ENCODE peak calls at places on chromosomes 3 and 15, in four cellular contexts. M is HCT116, P is HepG2, Z is H1. B is an unnamed sample.

GRCh38 chr15:93037341-93038063 is 51.5 kb downstream of the RGMA start:
- DNase-seq in M (no peak), P (no peak), Z (no peak), B (peak; percentile 34)

GRCh38 chr3:42537350-42537749 is 34.9 kb downstream of the VIPR1 start:
- DNase-seq in M (no peak), P (no peak), Z (no peak), B (no peak)

GRCh38 chr15:90306560-90306959 is 41.1 kb downstream of the NGRN start:
- DNase-seq in M (no peak), P (no peak), Z (no peak), B (no peak)

GRCh38 chr3:146903927-146904326 is 298.8 kb upstream of the PLSCR5 start:
- DNase-seq in M (no peak), P (no peak), Z (no peak), B (no peak)

GRCh38 chr3:179081885-179082284 is 10.3 kb upstream of the ZMAT3 start:
- DNase-seq in M (no peak), P (no peak), Z (no peak), B (no peak)

GRCh38 chr3:31240894-31241293 is 291.8 kb upstream of the STT3B start:
- DNase-seq in M (no peak), P (no peak), Z (no peak), B (no peak)

GRCh38 chr15:52102468-52102867 is 10.1 kb downstream of the BCL2L10 start:
- DNase-seq in M (no peak), P (no peak), Z (no peak), B (no peak)

GRCh38 chr15:70379938-70380337 is 282.2 kb upstream of the TLE3 start:
- DNase-seq in M (no peak), P (no peak), Z (no peak), B (no peak)

GRCh38 chr3:44993471-44994205 is 17.6 kb downstream of the EXOSC7 start:
- DNase-seq in M (no peak), P (peak; percentile 38), Z (no peak), B (no peak)

GRCh38 chr15:23686466-23687142 is 501 bp downstream of the NDN start:
- DNase-seq in M (no peak), P (no peak), Z (no peak), B (no peak)

GRCh38 chr15:74779162-74779648 is 2.7 kb upstream of the CSK start:
- DNase-seq in M (no peak), P (no peak), Z (no peak), B (no peak)

GRCh38 chr3:143220745-143221144 is 101.2 kb downstream of the CHST2 start:
- DNase-seq in M (no peak), P (no peak), Z (no peak), B (no peak)

GRCh38 chr3:124034016-124034808 is 42.3 kb upstream of the ROPN1 start:
- DNase-seq in M (no peak), P (no peak), Z (no peak), B (peak; percentile 32)

GRCh38 chr3:134357261-134357913 is 16.9 kb downstream of the AMOTL2 start:
- DNase-seq in M (no peak), P (no peak), Z (no peak), B (no peak)

GRCh38 chr3:134360046-134360445 is 14.2 kb downstream of the AMOTL2 start:
- DNase-seq in M (no peak), P (no peak), Z (no peak), B (no peak)

GRCh38 chr3:134359121-134360010 is 14.9 kb downstream of the AMOTL2 start:
- DNase-seq in M (no peak), P (no peak), Z (no peak), B (no peak)

GRCh38 chr3:134356411-134357040 is 17.7 kb downstream of the AMOTL2 start:
- DNase-seq in M (no peak), P (no peak), Z (no peak), B (no peak)

GRCh38 chr3:134357914-134358811 is 16.1 kb downstream of the AMOTL2 start:
- DNase-seq in M (peak; percentile 52), P (peak; percentile 87), Z (peak; percentile 60), B (peak; percentile 25)
- TF ChIP-seq FOSL1 in M (no peak), P (no peak), Z (no peak), B (no peak)

DNA sequence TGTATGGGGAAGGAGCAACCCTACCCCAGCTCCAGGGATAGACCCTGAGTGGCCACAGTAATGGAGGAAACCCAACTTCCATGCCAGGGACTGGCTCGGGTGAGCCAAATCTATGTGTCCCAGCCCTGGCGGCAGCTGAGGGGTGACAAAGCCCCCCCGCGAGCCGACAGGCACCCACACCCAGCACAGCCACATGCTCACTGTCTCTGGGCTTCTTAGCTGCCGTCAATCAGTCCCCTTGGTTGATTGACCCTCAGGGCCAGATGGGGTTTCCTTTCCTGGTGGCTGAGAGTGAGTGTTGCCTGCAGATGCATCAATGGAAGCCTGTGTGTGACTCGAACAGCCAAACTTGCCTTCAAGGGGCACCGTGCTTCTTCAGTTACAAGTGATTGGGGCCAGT is 2.1 kb upstream of the OCA2 start:
- DNase-seq in M (no peak), P (no peak), Z (no peak), B (no peak)
- TF ChIP-seq FOSL1 in M (no peak), P (no peak), Z (no peak), B (no peak)

DNA sequence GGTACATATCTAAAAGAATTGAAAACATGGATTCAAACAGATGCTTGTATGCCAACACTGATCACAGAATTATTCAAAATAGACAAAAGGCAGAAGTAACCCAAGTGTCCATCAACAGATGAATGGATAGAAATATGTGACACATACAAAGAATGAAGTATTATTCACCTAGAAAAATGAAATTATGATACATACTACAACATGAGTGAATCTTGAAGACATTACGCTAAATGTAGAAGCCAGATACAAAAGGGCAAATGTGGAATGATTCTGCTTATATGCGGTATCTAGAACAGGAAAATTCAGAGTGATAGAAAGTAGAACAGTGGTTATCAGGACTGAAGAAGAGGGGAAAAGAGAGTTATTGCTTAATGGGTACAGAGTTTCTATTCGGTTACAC is 26.2 kb upstream of the SLC12A8 start:
- DNase-seq in M (no peak), P (no peak), Z (no peak), B (no peak)
- TF ChIP-seq FOSL1 in M (no peak), P (no peak), Z (no peak), B (no peak)

GRCh38 chr15:34436956-34437442 is 609 bp downstream of the GOLGA8A start:
- DNase-seq in M (no peak), P (peak; percentile 3), Z (peak; percentile 13), B (peak; percentile 74)
- TF ChIP-seq FOSL1 in M (no peak), P (no peak), Z (no peak), B (no peak)

GRCh38 chr15:66653398-66653797 is 48.6 kb upstream of the SMAD6 start:
- DNase-seq in M (no peak), P (no peak), Z (no peak), B (no peak)

GRCh38 chr15:66653852-66654251 is 48.2 kb upstream of the SMAD6 start:
- DNase-seq in M (no peak), P (no peak), Z (no peak), B (no peak)

GRCh38 chr15:66651198-66651597 is 50.8 kb upstream of the SMAD6 start:
- DNase-seq in M (no peak), P (no peak), Z (no peak), B (no peak)

GRCh38 chr15:66651913-66652642 is 50.0 kb upstream of the SMAD6 start:
- DNase-seq in M (no peak), P (peak; percentile 48), Z (no peak), B (no peak)

GRCh38 chr15:66652806-66653205 is 49.2 kb upstream of the SMAD6 start:
- DNase-seq in M (no peak), P (no peak), Z (no peak), B (no peak)
- TF ChIP-seq FOSL1 in M (no peak), P (no peak), Z (no peak), B (no peak)

DNA sequence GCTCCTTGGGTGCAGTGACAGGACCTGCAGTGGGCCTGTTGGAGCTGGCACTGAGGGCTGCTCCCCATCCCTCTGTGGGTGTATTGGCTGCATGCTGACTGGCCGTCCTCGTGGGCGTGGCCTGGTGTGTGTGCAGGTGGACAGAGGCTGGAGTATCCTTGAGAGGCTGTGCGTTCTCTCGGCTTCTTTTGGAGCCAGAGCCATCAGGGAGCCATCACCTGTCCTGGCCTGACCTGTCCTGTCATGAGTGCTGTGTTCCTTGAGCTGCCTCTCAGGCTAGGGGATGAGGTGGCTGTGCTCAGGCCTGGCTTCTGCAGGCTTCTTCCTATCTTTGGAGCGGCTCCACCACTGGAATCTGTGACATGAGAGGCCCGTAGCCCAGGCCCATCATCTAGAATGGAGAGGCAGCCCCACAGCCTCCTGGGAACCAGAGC is 61.5 kb downstream of the APBA2 start:
- DNase-seq in M (no peak), P (no peak), Z (no peak), B (no peak)
- TF ChIP-seq FOSL1 in M (no peak), P (no peak), Z (no peak), B (no peak)

GRCh38 chr3:16377196-16377595 is 112.2 kb downstream of the OXNAD1 start:
- DNase-seq in M (no peak), P (no peak), Z (no peak), B (no peak)
- TF ChIP-seq FOSL1 in M (no peak), P (no peak), Z (no peak), B (no peak)

GRCh38 chr15:31230630-31231485 is 95.8 kb upstream of the KLF13 start:
- DNase-seq in M (no peak), P (no peak), Z (no peak), B (no peak)
- TF ChIP-seq FOSL1 in M (no peak), P (no peak), Z (no peak), B (no peak)

GRCh38 chr3:81732642-81733041 is 28.8 kb downstream of the GBE1 start:
- DNase-seq in M (no peak), P (no peak), Z (no peak), B (no peak)
- TF ChIP-seq FOSL1 in M (no peak), P (no peak), Z (no peak), B (no peak)

DNA sequence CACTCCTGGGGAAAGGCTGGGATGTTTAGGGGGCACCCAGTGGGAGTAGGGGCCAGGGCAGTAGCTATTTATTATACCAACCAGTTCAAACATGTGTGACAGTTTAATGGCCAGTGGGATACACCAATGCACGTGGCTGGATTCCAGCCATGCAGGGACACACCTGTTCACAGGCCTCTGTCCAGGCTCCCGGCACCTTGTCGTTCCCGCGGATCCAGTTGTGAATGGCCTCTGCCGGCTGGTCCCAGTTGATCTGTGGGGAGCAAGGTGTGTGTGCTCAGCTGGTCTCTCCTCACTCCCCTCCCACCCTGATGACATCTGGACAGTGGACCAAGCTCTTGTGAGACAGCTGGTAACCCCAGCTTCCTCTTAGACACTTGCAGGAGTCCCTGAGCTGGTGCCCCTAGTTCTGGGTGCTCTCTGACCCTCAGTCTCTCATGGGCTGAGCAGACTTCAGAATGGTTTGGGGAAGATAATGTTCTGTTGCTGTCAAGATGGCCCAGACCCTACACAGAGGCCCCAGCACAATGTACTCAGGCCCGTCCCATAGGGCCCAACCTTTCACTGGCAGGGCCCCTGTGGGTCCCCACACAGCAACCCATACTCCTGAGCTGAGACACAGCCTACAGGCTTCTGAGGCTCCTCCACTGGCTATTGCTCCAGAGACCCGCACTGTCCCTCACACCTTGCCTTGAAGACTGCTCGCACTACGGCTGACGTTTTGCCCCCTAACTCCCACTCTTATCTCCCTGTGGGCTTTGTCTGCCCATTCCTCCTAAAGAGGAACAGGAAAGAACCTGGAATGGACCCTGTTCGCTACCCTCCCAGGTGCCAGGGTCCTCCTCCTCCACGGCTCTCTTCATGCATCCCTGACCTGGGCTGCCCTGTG is 25.8 kb downstream of the ALDH1L1 start:
- DNase-seq in M (no peak), P (no peak), Z (no peak), B (no peak)
- TF ChIP-seq FOSL1 in M (no peak), P (no peak), Z (no peak), B (no peak)

B was measured in K562.